ENCODE peak calls at places on chromosomes 7 and 10, in four cellular contexts. One of them, this sample, is unnamed.

GRCh38 chr10:119090026-119090808 is 9.6 kb upstream of the EIF3A start:
- DNase-seq in GM12878: no peak
- DNase-seq in H1: no peak
- DNase-seq in HepG2: no peak
- DNase-seq in this sample: no peak

GRCh38 chr10:72886596-72887522 is 6.7 kb upstream of the OIT3 start:
- DNase-seq in GM12878: no peak
- DNase-seq in H1: peak; percentile 52
- DNase-seq in HepG2: no peak
- DNase-seq in this sample: peak; percentile 23

GRCh38 chr10:88893611-88894010 is 13.6 kb downstream of the STAMBPL1 start:
- DNase-seq in H1: no peak
- DNase-seq in HepG2: no peak
- DNase-seq in GM12878: no peak
- DNase-seq in this sample: no peak

GRCh38 chr10:62681211-62681940 is 123.1 kb upstream of the ADO start:
- DNase-seq in H1: peak; percentile 49
- DNase-seq in HepG2: peak; percentile 36
- DNase-seq in GM12878: peak; percentile 90
- DNase-seq in this sample: peak; percentile 22

GRCh38 chr10:36450385-36450784 is 675.0 kb upstream of the ANKRD30A start:
- DNase-seq in H1: no peak
- DNase-seq in GM12878: no peak
- DNase-seq in HepG2: no peak
- DNase-seq in this sample: no peak

GRCh38 chr7:8052824-8053223 is 84.2 kb downstream of the GLCCI1 start:
- DNase-seq in GM12878: no peak
- DNase-seq in HepG2: no peak
- DNase-seq in H1: no peak
- DNase-seq in this sample: no peak

GRCh38 chr7:83161851-83162401 is 758 bp downstream of the PCLO start:
- DNase-seq in GM12878: no peak
- DNase-seq in HepG2: no peak
- DNase-seq in H1: no peak
- DNase-seq in this sample: no peak

GRCh38 chr7:2566890-2567662 is 8.3 kb downstream of the IQCE start:
- DNase-seq in GM12878: peak; percentile 66
- DNase-seq in HepG2: peak; percentile 56
- DNase-seq in H1: no peak
- DNase-seq in this sample: no peak

GRCh38 chr7:98133621-98134266 is 27.1 kb downstream of the LMTK2 start:
- DNase-seq in GM12878: no peak
- DNase-seq in HepG2: peak; percentile 76
- DNase-seq in H1: no peak
- DNase-seq in this sample: no peak

GRCh38 chr7:95545007-95545615 is 51.2 kb downstream of the PDK4 start:
- DNase-seq in HepG2: peak; percentile 24
- DNase-seq in GM12878: no peak
- DNase-seq in H1: no peak
- DNase-seq in this sample: no peak

GRCh38 chr7:98216941-98217622 is 5.8 kb downstream of the BHLHA15 start:
- DNase-seq in H1: no peak
- DNase-seq in GM12878: no peak
- DNase-seq in HepG2: no peak
- DNase-seq in this sample: no peak

GRCh38 chr10:116690356-116691078 is 51.8 kb downstream of the HSPA12A start:
- DNase-seq in H1: peak; percentile 57
- DNase-seq in GM12878: no peak
- DNase-seq in HepG2: no peak
- DNase-seq in this sample: no peak

GRCh38 chr7:131056007-131056406 is 271.7 kb upstream of the MKLN1 start:
- DNase-seq in GM12878: no peak
- DNase-seq in H1: no peak
- DNase-seq in HepG2: no peak
- DNase-seq in this sample: no peak

GRCh38 chr10:58393317-58393716 is 8.1 kb downstream of the TFAM start:
- DNase-seq in GM12878: no peak
- DNase-seq in HepG2: no peak
- DNase-seq in H1: no peak
- DNase-seq in this sample: no peak

GRCh38 chr7:33185786-33186185 is 56.4 kb downstream of the BBS9 start:
- DNase-seq in GM12878: no peak
- DNase-seq in HepG2: peak; percentile 62
- DNase-seq in H1: no peak
- DNase-seq in this sample: peak; percentile 40

GRCh38 chr10:5492929-5493576 is 6.3 kb downstream of the CALML5 start:
- DNase-seq in GM12878: no peak
- DNase-seq in H1: no peak
- DNase-seq in HepG2: no peak
- DNase-seq in this sample: no peak

GRCh38 chr10:6737758-6738463 is 157.8 kb upstream of the PRKCQ start:
- DNase-seq in HepG2: no peak
- DNase-seq in H1: no peak
- DNase-seq in GM12878: no peak
- DNase-seq in this sample: no peak

GRCh38 chr10:6737080-6737641 is 157.1 kb upstream of the PRKCQ start:
- DNase-seq in GM12878: no peak
- DNase-seq in HepG2: no peak
- DNase-seq in H1: peak; percentile 54
- DNase-seq in this sample: no peak

GRCh38 chr10:6739530-6740174 is 159.6 kb upstream of the PRKCQ start:
- DNase-seq in GM12878: no peak
- DNase-seq in H1: no peak
- DNase-seq in HepG2: peak; percentile 5
- DNase-seq in this sample: no peak

GRCh38 chr10:6741561-6741960 is 161.5 kb upstream of the PRKCQ start:
- DNase-seq in HepG2: no peak
- DNase-seq in GM12878: no peak
- DNase-seq in H1: no peak
- DNase-seq in this sample: no peak

GRCh38 chr10:6738464-6738824 is 158.4 kb upstream of the PRKCQ start:
- DNase-seq in HepG2: no peak
- DNase-seq in H1: no peak
- DNase-seq in GM12878: no peak
- DNase-seq in this sample: no peak
- H3K4me1 ChIP-seq in HepG2: peaks cover 7% of the 10 kb centered on the region
- H3K4me1 ChIP-seq in H1: peaks cover 4% of the 10 kb centered on the region
- H3K4me1 ChIP-seq in GM12878: no peaks in the 10 kb centered on the region
- H3K4me1 ChIP-seq in this sample: no peaks in the 10 kb centered on the region

DNA sequence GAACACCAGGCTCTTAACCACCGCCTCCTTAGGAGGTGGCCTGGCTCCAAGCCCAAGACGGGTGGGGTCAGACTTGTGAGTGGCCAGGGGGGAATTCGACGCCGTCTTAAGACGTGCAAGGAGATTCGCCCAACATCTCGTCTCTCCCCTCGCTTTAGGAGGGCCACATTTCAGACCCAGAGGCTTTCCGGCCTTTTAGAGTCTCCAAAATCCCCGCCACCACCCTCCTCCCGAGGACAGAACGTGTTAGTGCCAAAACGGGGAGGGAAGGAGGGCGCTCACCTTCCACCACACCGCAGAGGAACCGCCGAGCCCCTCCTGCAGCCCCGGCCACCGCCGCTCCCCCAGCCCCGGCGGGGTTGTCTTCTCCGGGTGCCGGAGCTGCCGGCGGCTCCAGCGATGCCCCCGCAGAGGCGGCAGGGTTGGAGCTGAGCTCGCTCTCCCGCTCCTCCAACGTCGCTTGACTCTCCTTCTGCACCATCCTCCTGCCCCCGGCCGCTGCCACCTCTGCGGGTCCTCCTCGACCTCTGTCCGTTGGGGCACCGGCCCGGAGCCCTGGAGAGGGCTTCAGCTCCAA is 614 bp downstream of the OGA start:
- DNase-seq in H1: no peak
- DNase-seq in HepG2: no peak
- DNase-seq in GM12878: no peak
- DNase-seq in this sample: peak; percentile 50
- TF ChIP-seq SUZ12 in H1: no peak
- TF ChIP-seq SUZ12 in HepG2: no peak
- TF ChIP-seq SUZ12 in GM12878: no peak
- TF ChIP-seq SUZ12 in this sample: no peak

GRCh38 chr10:124701881-124702656 is 42.1 kb downstream of the FAM53B start:
- DNase-seq in H1: no peak
- DNase-seq in GM12878: no peak
- DNase-seq in HepG2: no peak
- DNase-seq in this sample: no peak

GRCh38 chr10:124699471-124700292 is 44.5 kb downstream of the FAM53B start:
- DNase-seq in H1: no peak
- DNase-seq in GM12878: no peak
- DNase-seq in HepG2: no peak
- DNase-seq in this sample: no peak

GRCh38 chr10:124701435-124701834 is 42.7 kb downstream of the FAM53B start:
- DNase-seq in H1: no peak
- DNase-seq in HepG2: no peak
- DNase-seq in GM12878: no peak
- DNase-seq in this sample: no peak

GRCh38 chr10:124701038-124701365 is 43.2 kb downstream of the FAM53B start:
- DNase-seq in H1: no peak
- DNase-seq in GM12878: no peak
- DNase-seq in HepG2: no peak
- DNase-seq in this sample: no peak

DNA sequence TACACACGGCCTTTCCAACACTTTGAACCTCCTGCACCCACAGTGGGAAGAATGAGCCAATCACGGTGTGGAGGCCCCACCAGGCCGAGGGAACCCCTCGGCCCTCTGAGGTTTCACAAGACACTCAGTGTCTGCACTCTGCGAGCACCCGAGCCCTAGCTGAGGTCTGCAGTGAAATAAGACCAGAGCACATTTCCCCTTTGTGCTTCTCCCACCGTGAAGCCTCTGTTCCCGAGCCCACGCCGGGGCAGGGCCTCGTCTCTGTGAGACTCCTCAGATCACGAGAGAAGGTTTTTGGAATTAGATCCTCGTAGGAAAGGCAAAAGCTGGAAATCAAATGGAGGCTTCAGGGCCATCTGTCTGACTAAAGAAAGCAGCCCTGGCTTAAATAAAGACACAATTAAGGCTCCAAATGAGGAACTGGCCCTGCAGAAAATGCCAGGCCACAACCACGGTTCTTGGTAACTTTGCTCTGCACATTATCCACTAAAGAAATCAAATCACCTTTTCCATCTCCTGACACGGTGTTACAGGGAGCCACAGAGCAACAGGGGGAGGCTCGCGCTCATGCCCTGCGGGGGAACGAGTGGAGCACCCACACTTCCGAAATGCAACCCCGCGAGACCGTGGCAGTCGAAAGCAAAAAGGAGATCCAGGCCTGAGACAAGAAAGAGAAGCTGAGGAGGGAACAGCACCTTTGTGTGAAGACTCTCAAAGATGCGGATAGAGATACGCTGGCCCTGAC is 43.7 kb downstream of the FAM53B start:
- DNase-seq in H1: no peak
- DNase-seq in GM12878: no peak
- DNase-seq in HepG2: no peak
- DNase-seq in this sample: no peak
- H3K9ac ChIP-seq in H1: no peak overlapping the region
- H3K9ac ChIP-seq in GM12878: peak overlapping the region; percentile 24
- H3K9ac ChIP-seq in HepG2: no peak overlapping the region
- H3K9ac ChIP-seq in this sample: no peak overlapping the region

GRCh38 chr10:110868981-110869380 is 2.7 kb upstream of the PDCD4 start:
- DNase-seq in GM12878: no peak
- DNase-seq in H1: no peak
- DNase-seq in HepG2: no peak
- DNase-seq in this sample: no peak

GRCh38 chr10:110865184-110865803 is 6.4 kb upstream of the PDCD4 start:
- DNase-seq in H1: no peak
- DNase-seq in GM12878: no peak
- DNase-seq in HepG2: no peak
- DNase-seq in this sample: no peak

GRCh38 chr10:110865804-110866482 is 5.8 kb upstream of the PDCD4 start:
- DNase-seq in GM12878: no peak
- DNase-seq in H1: no peak
- DNase-seq in HepG2: no peak
- DNase-seq in this sample: no peak

GRCh38 chr10:110870823-110871235 is 899 bp upstream of the PDCD4 start:
- DNase-seq in HepG2: no peak
- DNase-seq in H1: no peak
- DNase-seq in GM12878: no peak
- DNase-seq in this sample: no peak

DNA sequence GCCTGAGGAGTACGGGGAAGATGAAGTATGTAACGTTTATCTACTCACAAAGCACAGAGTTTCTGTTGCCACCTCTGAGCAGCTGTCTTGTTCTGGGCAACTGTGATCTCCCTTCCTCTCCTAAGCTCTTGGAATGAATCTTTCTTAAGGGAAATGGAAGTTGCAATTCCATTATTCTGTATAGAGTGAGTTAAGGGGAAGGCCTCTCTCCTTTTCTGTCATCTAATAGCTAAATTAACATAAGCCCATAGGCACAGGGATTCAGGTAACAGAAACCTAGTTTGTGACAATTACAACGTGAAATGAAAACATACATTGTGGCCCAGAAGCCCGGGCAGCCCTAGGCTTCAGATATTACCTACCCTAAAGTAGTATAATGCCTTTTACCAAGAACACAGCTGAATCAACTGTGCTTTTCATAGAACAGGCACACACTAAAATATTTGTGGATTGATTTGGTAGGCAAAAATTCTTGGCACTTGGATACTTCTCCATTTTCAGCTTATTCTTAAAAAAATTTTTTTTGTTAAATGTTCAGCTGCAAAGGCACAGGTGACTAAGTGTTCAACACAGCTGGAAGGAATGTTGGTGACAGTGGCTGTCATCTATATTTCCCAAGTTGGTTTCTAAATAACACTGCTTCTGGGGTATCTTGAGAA is 3.8 kb upstream of the PDCD4 start:
- DNase-seq in GM12878: no peak
- DNase-seq in HepG2: no peak
- DNase-seq in H1: no peak
- DNase-seq in this sample: no peak
- H3K4me1 ChIP-seq in GM12878: peaks cover 78% of the 10 kb centered on the region
- H3K4me1 ChIP-seq in HepG2: peaks cover 54% of the 10 kb centered on the region
- H3K4me1 ChIP-seq in H1: peaks cover 8% of the 10 kb centered on the region
- H3K4me1 ChIP-seq in this sample: no peaks in the 10 kb centered on the region

GRCh38 chr10:22217842-22218241 is at the start of gene EBLN1:
- DNase-seq in GM12878: no peak
- DNase-seq in H1: no peak
- DNase-seq in HepG2: no peak
- DNase-seq in this sample: no peak

GRCh38 chr10:22222236-22223190 is 4.7 kb upstream of the EBLN1 start:
- DNase-seq in GM12878: no peak
- DNase-seq in H1: no peak
- DNase-seq in HepG2: no peak
- DNase-seq in this sample: no peak

GRCh38 chr10:22219308-22219707 is 1.5 kb upstream of the EBLN1 start:
- DNase-seq in HepG2: no peak
- DNase-seq in H1: no peak
- DNase-seq in GM12878: no peak
- DNase-seq in this sample: no peak

GRCh38 chr10:22218448-22218847 is 633 bp upstream of the EBLN1 start:
- DNase-seq in GM12878: no peak
- DNase-seq in H1: no peak
- DNase-seq in HepG2: peak; percentile 6
- DNase-seq in this sample: no peak
- TF ChIP-seq SUZ12 in GM12878: no peak
- TF ChIP-seq SUZ12 in H1: no peak
- TF ChIP-seq SUZ12 in HepG2: no peak
- TF ChIP-seq SUZ12 in this sample: no peak

GRCh38 chr10:78435484-78436222 is 402.0 kb downstream of the RPS24 start:
- DNase-seq in HepG2: no peak
- DNase-seq in GM12878: no peak
- DNase-seq in H1: no peak
- DNase-seq in this sample: no peak
- H3K9ac ChIP-seq in HepG2: no peak overlapping the region
- H3K9ac ChIP-seq in GM12878: no peak overlapping the region
- H3K9ac ChIP-seq in H1: no peak overlapping the region
- H3K9ac ChIP-seq in this sample: no peak overlapping the region

GRCh38 chr10:70834448-70835151 is 18.9 kb downstream of the SGPL1 start:
- DNase-seq in GM12878: no peak
- DNase-seq in HepG2: peak; percentile 73
- DNase-seq in H1: no peak
- DNase-seq in this sample: no peak
- H3K4me1 ChIP-seq in GM12878: no peaks in the 10 kb centered on the region
- H3K4me1 ChIP-seq in HepG2: peaks cover 42% of the 10 kb centered on the region
- H3K4me1 ChIP-seq in H1: no peaks in the 10 kb centered on the region
- H3K4me1 ChIP-seq in this sample: no peaks in the 10 kb centered on the region